ENCODE peak calls at places on chromosomes 11 and 22, in seven cellular contexts. One of them, this sample, is unnamed.

GRCh38 chr11:9525116-9525515 is 48.4 kb upstream of the WEE1 start:
- DNase-seq in body of pancreas: no peak
- DNase-seq in testis: no peak
- DNase-seq in Peyer's patch: no peak
- DNase-seq in upper lobe of left lung: no peak
- DNase-seq in heart left ventricle: no peak
- DNase-seq in gastrocnemius medialis: no peak
- DNase-seq in this sample: no peak

GRCh38 chr11:123493393-123494063 is 63.5 kb downstream of the GRAMD1B start:
- DNase-seq in body of pancreas: no peak
- DNase-seq in testis: no peak
- DNase-seq in Peyer's patch: no peak
- DNase-seq in upper lobe of left lung: no peak
- DNase-seq in heart left ventricle: no peak
- DNase-seq in gastrocnemius medialis: no peak
- DNase-seq in this sample: no peak

GRCh38 chr11:31943056-31943780 is 132.1 kb upstream of the PAX6 start:
- DNase-seq in body of pancreas: no peak
- DNase-seq in testis: no peak
- DNase-seq in Peyer's patch: no peak
- DNase-seq in upper lobe of left lung: no peak
- DNase-seq in heart left ventricle: no peak
- DNase-seq in gastrocnemius medialis: no peak
- DNase-seq in this sample: no peak

GRCh38 chr22:24952837-24953293 is 349 bp downstream of the KIAA1671 start:
- DNase-seq in body of pancreas: peak
- DNase-seq in testis: peak
- DNase-seq in Peyer's patch: no peak
- DNase-seq in upper lobe of left lung: peak
- DNase-seq in heart left ventricle: peak
- DNase-seq in gastrocnemius medialis: no peak
- DNase-seq in this sample: peak

GRCh38 chr22:46763051-46763705 is 728 bp downstream of the TBC1D22A start:
- DNase-seq in body of pancreas: no peak
- DNase-seq in testis: peak
- DNase-seq in Peyer's patch: peak
- DNase-seq in upper lobe of left lung: no peak
- DNase-seq in heart left ventricle: peak
- DNase-seq in gastrocnemius medialis: no peak
- DNase-seq in this sample: no peak

GRCh38 chr11:70662691-70663098 is 264.4 kb downstream of the CTTN start:
- DNase-seq in body of pancreas: no peak
- DNase-seq in testis: peak
- DNase-seq in Peyer's patch: no peak
- DNase-seq in upper lobe of left lung: no peak
- DNase-seq in heart left ventricle: no peak
- DNase-seq in gastrocnemius medialis: no peak
- DNase-seq in this sample: no peak

GRCh38 chr11:103364687-103365086 is 255.5 kb downstream of the DYNC2H1 start:
- DNase-seq in body of pancreas: no peak
- DNase-seq in testis: no peak
- DNase-seq in Peyer's patch: no peak
- DNase-seq in upper lobe of left lung: no peak
- DNase-seq in heart left ventricle: no peak
- DNase-seq in gastrocnemius medialis: no peak
- DNase-seq in this sample: no peak

GRCh38 chr11:66880484-66881211 is 23.8 kb downstream of the LRFN4 start:
- DNase-seq in body of pancreas: peak
- DNase-seq in testis: no peak
- DNase-seq in Peyer's patch: no peak
- DNase-seq in upper lobe of left lung: no peak
- DNase-seq in heart left ventricle: no peak
- DNase-seq in gastrocnemius medialis: no peak
- DNase-seq in this sample: no peak

GRCh38 chr22:36369004-36369921 is 18.5 kb downstream of the MYH9 start:
- DNase-seq in body of pancreas: no peak
- DNase-seq in testis: no peak
- DNase-seq in Peyer's patch: no peak
- DNase-seq in upper lobe of left lung: no peak
- DNase-seq in heart left ventricle: no peak
- DNase-seq in gastrocnemius medialis: no peak
- DNase-seq in this sample: no peak

GRCh38 chr22:27919943-27920755 is 1.1 kb upstream of the PITPNB start:
- DNase-seq in body of pancreas: peak
- DNase-seq in testis: peak
- DNase-seq in Peyer's patch: no peak
- DNase-seq in upper lobe of left lung: peak
- DNase-seq in heart left ventricle: peak
- DNase-seq in gastrocnemius medialis: peak
- DNase-seq in this sample: peak

GRCh38 chr22:19848298-19849224 is 6.1 kb downstream of the GNB1L start:
- DNase-seq in body of pancreas: peak
- DNase-seq in testis: no peak
- DNase-seq in Peyer's patch: peak
- DNase-seq in upper lobe of left lung: peak
- DNase-seq in heart left ventricle: no peak
- DNase-seq in gastrocnemius medialis: peak
- DNase-seq in this sample: no peak

GRCh38 chr11:107859459-107860239 is 1.1 kb upstream of the SLC35F2 start:
- DNase-seq in body of pancreas: peak
- DNase-seq in testis: peak
- DNase-seq in Peyer's patch: peak
- DNase-seq in upper lobe of left lung: peak
- DNase-seq in heart left ventricle: peak
- DNase-seq in gastrocnemius medialis: peak
- DNase-seq in this sample: peak

GRCh38 chr11:12266943-12267342 is 110.4 kb upstream of the PARVA start:
- DNase-seq in body of pancreas: no peak
- DNase-seq in testis: no peak
- DNase-seq in Peyer's patch: no peak
- DNase-seq in upper lobe of left lung: no peak
- DNase-seq in heart left ventricle: no peak
- DNase-seq in gastrocnemius medialis: no peak
- DNase-seq in this sample: no peak

GRCh38 chr11:43735931-43736330 is 55.4 kb downstream of the HSD17B12 start:
- DNase-seq in body of pancreas: no peak
- DNase-seq in testis: no peak
- DNase-seq in Peyer's patch: no peak
- DNase-seq in upper lobe of left lung: no peak
- DNase-seq in heart left ventricle: no peak
- DNase-seq in gastrocnemius medialis: no peak
- DNase-seq in this sample: no peak

GRCh38 chr11:10294289-10294953 is 402 bp upstream of the SBF2 start:
- DNase-seq in body of pancreas: peak
- DNase-seq in testis: peak
- DNase-seq in Peyer's patch: no peak
- DNase-seq in upper lobe of left lung: no peak
- DNase-seq in heart left ventricle: peak
- DNase-seq in gastrocnemius medialis: peak
- DNase-seq in this sample: peak

GRCh38 chr11:105092255-105093239 is 47.0 kb downstream of the CARD18 start:
- DNase-seq in body of pancreas: no peak
- DNase-seq in testis: no peak
- DNase-seq in Peyer's patch: no peak
- DNase-seq in upper lobe of left lung: no peak
- DNase-seq in heart left ventricle: no peak
- DNase-seq in gastrocnemius medialis: no peak
- DNase-seq in this sample: no peak

GRCh38 chr11:81869337-81870065 is 864.2 kb downstream of the FAM181B start:
- DNase-seq in body of pancreas: no peak
- DNase-seq in testis: no peak
- DNase-seq in Peyer's patch: peak
- DNase-seq in upper lobe of left lung: peak
- DNase-seq in heart left ventricle: no peak
- DNase-seq in gastrocnemius medialis: no peak
- DNase-seq in this sample: no peak

GRCh38 chr22:19713650-19714319 is 518 bp upstream of the SEPTIN5 start:
- DNase-seq in body of pancreas: no peak
- DNase-seq in testis: no peak
- DNase-seq in Peyer's patch: no peak
- DNase-seq in upper lobe of left lung: no peak
- DNase-seq in heart left ventricle: no peak
- DNase-seq in gastrocnemius medialis: no peak
- DNase-seq in this sample: no peak

GRCh38 chr22:49450521-49450920 is 377.2 kb downstream of the BRD1 start:
- DNase-seq in body of pancreas: no peak
- DNase-seq in testis: no peak
- DNase-seq in Peyer's patch: no peak
- DNase-seq in upper lobe of left lung: no peak
- DNase-seq in heart left ventricle: no peak
- DNase-seq in gastrocnemius medialis: no peak
- DNase-seq in this sample: no peak

GRCh38 chr11:105244157-105244820 is 104.7 kb upstream of the CARD18 start:
- DNase-seq in body of pancreas: no peak
- DNase-seq in testis: peak
- DNase-seq in Peyer's patch: no peak
- DNase-seq in upper lobe of left lung: peak
- DNase-seq in heart left ventricle: peak
- DNase-seq in gastrocnemius medialis: peak
- DNase-seq in this sample: no peak

GRCh38 chr11:18394300-18394927 is at the start of gene LDHA:
- DNase-seq in body of pancreas: peak
- DNase-seq in testis: peak
- DNase-seq in Peyer's patch: peak
- DNase-seq in upper lobe of left lung: peak
- DNase-seq in heart left ventricle: peak
- DNase-seq in gastrocnemius medialis: peak
- DNase-seq in this sample: peak

GRCh38 chr11:18397921-18398320 is 3.6 kb downstream of the LDHA start:
- DNase-seq in body of pancreas: no peak
- DNase-seq in testis: no peak
- DNase-seq in Peyer's patch: no peak
- DNase-seq in upper lobe of left lung: no peak
- DNase-seq in heart left ventricle: no peak
- DNase-seq in gastrocnemius medialis: no peak
- DNase-seq in this sample: no peak

GRCh38 chr11:18393581-18394299 is 623 bp upstream of the LDHA start:
- DNase-seq in body of pancreas: peak
- DNase-seq in testis: peak
- DNase-seq in Peyer's patch: no peak
- DNase-seq in upper lobe of left lung: peak
- DNase-seq in heart left ventricle: no peak
- DNase-seq in gastrocnemius medialis: no peak
- DNase-seq in this sample: no peak

GRCh38 chr11:18394928-18395734 is 768 bp downstream of the LDHA start:
- DNase-seq in body of pancreas: peak
- DNase-seq in testis: peak
- DNase-seq in Peyer's patch: peak
- DNase-seq in upper lobe of left lung: peak
- DNase-seq in heart left ventricle: peak
- DNase-seq in gastrocnemius medialis: peak
- DNase-seq in this sample: peak

GRCh38 chr11:18395735-18396504 is 1.6 kb downstream of the LDHA start:
- DNase-seq in body of pancreas: peak
- DNase-seq in testis: peak
- DNase-seq in Peyer's patch: peak
- DNase-seq in upper lobe of left lung: peak
- DNase-seq in heart left ventricle: peak
- DNase-seq in gastrocnemius medialis: peak
- DNase-seq in this sample: peak
- TF ChIP-seq POLR2A in body of pancreas: peak
- TF ChIP-seq POLR2A in testis: peak
- TF ChIP-seq POLR2A in Peyer's patch: peak
- TF ChIP-seq POLR2A in upper lobe of left lung: peak
- TF ChIP-seq POLR2A in heart left ventricle: no peak
- TF ChIP-seq POLR2A in gastrocnemius medialis: peak
- TF ChIP-seq POLR2A in this sample: peak

GRCh38 chr11:60767388-60767811 is 10.7 kb downstream of the MS4A15 start:
- DNase-seq in body of pancreas: no peak
- DNase-seq in testis: peak
- DNase-seq in Peyer's patch: no peak
- DNase-seq in upper lobe of left lung: no peak
- DNase-seq in heart left ventricle: no peak
- DNase-seq in gastrocnemius medialis: no peak
- DNase-seq in this sample: no peak
- TF ChIP-seq CTCF in body of pancreas: no peak
- TF ChIP-seq CTCF in testis: peak
- TF ChIP-seq CTCF in Peyer's patch: no peak
- TF ChIP-seq CTCF in upper lobe of left lung: no peak
- TF ChIP-seq CTCF in heart left ventricle: peak
- TF ChIP-seq CTCF in gastrocnemius medialis: no peak
- TF ChIP-seq CTCF in this sample: no peak

GRCh38 chr11:27722945-27723344 is 22.7 kb upstream of the BDNF start:
- DNase-seq in body of pancreas: no peak
- DNase-seq in testis: no peak
- DNase-seq in Peyer's patch: no peak
- DNase-seq in upper lobe of left lung: no peak
- DNase-seq in heart left ventricle: no peak
- DNase-seq in gastrocnemius medialis: no peak
- DNase-seq in this sample: no peak
- H3K4me3 ChIP-seq in body of pancreas: no peak
- H3K4me3 ChIP-seq in testis: no peak
- H3K4me3 ChIP-seq in Peyer's patch: peak
- H3K4me3 ChIP-seq in upper lobe of left lung: peak
- H3K4me3 ChIP-seq in heart left ventricle: no peak
- H3K4me3 ChIP-seq in gastrocnemius medialis: peak
- H3K4me3 ChIP-seq in this sample: no peak

GRCh38 chr11:73586791-73587190 is 11.1 kb downstream of the FAM168A start:
- DNase-seq in body of pancreas: no peak
- DNase-seq in testis: no peak
- DNase-seq in Peyer's patch: no peak
- DNase-seq in upper lobe of left lung: no peak
- DNase-seq in heart left ventricle: no peak
- DNase-seq in gastrocnemius medialis: no peak
- DNase-seq in this sample: no peak

GRCh38 chr11:73591050-73591449 is 6.9 kb downstream of the FAM168A start:
- DNase-seq in body of pancreas: no peak
- DNase-seq in testis: no peak
- DNase-seq in Peyer's patch: no peak
- DNase-seq in upper lobe of left lung: no peak
- DNase-seq in heart left ventricle: no peak
- DNase-seq in gastrocnemius medialis: no peak
- DNase-seq in this sample: no peak

GRCh38 chr11:73584831-73585230 is 13.1 kb downstream of the FAM168A start:
- DNase-seq in body of pancreas: no peak
- DNase-seq in testis: no peak
- DNase-seq in Peyer's patch: no peak
- DNase-seq in upper lobe of left lung: no peak
- DNase-seq in heart left ventricle: no peak
- DNase-seq in gastrocnemius medialis: no peak
- DNase-seq in this sample: no peak

GRCh38 chr11:73582636-73583035 is 15.3 kb downstream of the FAM168A start:
- DNase-seq in body of pancreas: no peak
- DNase-seq in testis: no peak
- DNase-seq in Peyer's patch: no peak
- DNase-seq in upper lobe of left lung: no peak
- DNase-seq in heart left ventricle: no peak
- DNase-seq in gastrocnemius medialis: no peak
- DNase-seq in this sample: no peak

GRCh38 chr11:73585834-73586575 is 11.9 kb downstream of the FAM168A start:
- DNase-seq in body of pancreas: no peak
- DNase-seq in testis: no peak
- DNase-seq in Peyer's patch: no peak
- DNase-seq in upper lobe of left lung: no peak
- DNase-seq in heart left ventricle: no peak
- DNase-seq in gastrocnemius medialis: no peak
- DNase-seq in this sample: no peak
- TF ChIP-seq POLR2A in body of pancreas: no peak
- TF ChIP-seq POLR2A in testis: no peak
- TF ChIP-seq POLR2A in Peyer's patch: no peak
- TF ChIP-seq POLR2A in upper lobe of left lung: no peak
- TF ChIP-seq POLR2A in heart left ventricle: no peak
- TF ChIP-seq POLR2A in gastrocnemius medialis: no peak
- TF ChIP-seq POLR2A in this sample: no peak

GRCh38 chr11:69640260-69640994 is 529 bp upstream of the CCND1 start:
- DNase-seq in body of pancreas: no peak
- DNase-seq in testis: no peak
- DNase-seq in Peyer's patch: peak
- DNase-seq in upper lobe of left lung: no peak
- DNase-seq in heart left ventricle: peak
- DNase-seq in gastrocnemius medialis: no peak
- DNase-seq in this sample: no peak
- TF ChIP-seq CTCF in body of pancreas: no peak
- TF ChIP-seq CTCF in testis: no peak
- TF ChIP-seq CTCF in Peyer's patch: no peak
- TF ChIP-seq CTCF in upper lobe of left lung: peak
- TF ChIP-seq CTCF in heart left ventricle: no peak
- TF ChIP-seq CTCF in gastrocnemius medialis: no peak
- TF ChIP-seq CTCF in this sample: no peak

This sample was measured in uterus.